ENCODE peak calls at places on chromosome 1, in five cellular contexts. F is GM23248, L is HAP-1, T is cardiac fibroblast, N is right cardiac atrium. V is an unnamed sample.

GRCh38 chr1:12715896-12716437 is at the start of gene AADACL3:
- DNase-seq in F (no peak), L (no peak), T (no peak), N (no peak), V (no peak)

GRCh38 chr1:38076038-38076437 is 29.4 kb upstream of the POU3F1 start:
- DNase-seq in F (peak; percentile 47), L (peak; percentile 61), T (peak; percentile 36), N (no peak), V (peak; percentile 26)

GRCh38 chr1:7810395-7810794 is 26.3 kb downstream of the PER3 start:
- DNase-seq in F (peak; percentile 96), L (no peak), T (peak; percentile 72), N (no peak), V (peak; percentile 44)

GRCh38 chr1:194295690-194296089 is 1109.3 kb upstream of the B3GALT2 start:
- DNase-seq in F (peak; percentile 0), L (peak; percentile 10), T (peak; percentile 50), N (no peak), V (peak; percentile 52)

GRCh38 chr1:101365881-101366280 is 129.1 kb downstream of the S1PR1 start:
- DNase-seq in F (peak; percentile 7), L (no peak), T (no peak), N (no peak), V (no peak)

GRCh38 chr1:22314676-22315075 is 137.0 kb upstream of the ZBTB40 start:
- DNase-seq in F (no peak), L (no peak), T (no peak), N (no peak), V (no peak)

GRCh38 chr1:35506960-35507901 is 50.0 kb downstream of the KIAA0319L start:
- DNase-seq in F (no peak), L (no peak), T (no peak), N (no peak), V (no peak)

GRCh38 chr1:109923946-109924275 is 13.3 kb downstream of the CSF1 start:
- DNase-seq in F (no peak), L (no peak), T (no peak), N (no peak), V (no peak)

GRCh38 chr1:184052194-184052559 is 647 bp downstream of the TSEN15 start:
- DNase-seq in F (no peak), L (no peak), T (no peak), N (no peak), V (no peak)

GRCh38 chr1:38242506-38242905 is 195.9 kb upstream of the POU3F1 start:
- DNase-seq in F (no peak), L (no peak), T (no peak), N (no peak), V (no peak)

GRCh38 chr1:2636733-2637132 is 3.9 kb upstream of the MMEL1 start:
- DNase-seq in F (no peak), L (no peak), T (no peak), N (no peak), V (no peak)

GRCh38 chr1:247089616-247090375 is 11.2 kb upstream of the ZNF670 start:
- DNase-seq in F (no peak), L (no peak), T (no peak), N (no peak), V (no peak)

GRCh38 chr1:22262583-22262982 is 119.7 kb upstream of the WNT4 start:
- DNase-seq in F (no peak), L (peak; percentile 27), T (no peak), N (no peak), V (no peak)

GRCh38 chr1:156868341-156868740 is 7.7 kb downstream of the NTRK1 start:
- DNase-seq in F (no peak), L (no peak), T (no peak), N (no peak), V (no peak)

GRCh38 chr1:37915484-37916093 is 31.3 kb downstream of the INPP5B start:
- DNase-seq in F (no peak), L (no peak), T (no peak), N (no peak), V (no peak)

GRCh38 chr1:159854101-159854692 is 8.3 kb downstream of the VSIG8 start:
- DNase-seq in F (peak; percentile 78), L (peak; percentile 75), T (peak; percentile 69), N (peak; percentile 92), V (peak; percentile 70)

GRCh38 chr1:113215015-113215414 is 142.0 kb downstream of the LRIG2 start:
- DNase-seq in F (no peak), L (no peak), T (no peak), N (no peak), V (no peak)

GRCh38 chr1:157849229-157849875 is 7.7 kb upstream of the CD5L start:
- DNase-seq in F (no peak), L (no peak), T (no peak), N (no peak), V (no peak)

GRCh38 chr1:205048382-205048781 is 5.4 kb downstream of the CNTN2 start:
- DNase-seq in F (no peak), L (no peak), T (no peak), N (no peak), V (no peak)

GRCh38 chr1:205045146-205045545 is 2.1 kb downstream of the CNTN2 start:
- DNase-seq in F (no peak), L (no peak), T (no peak), N (no peak), V (no peak)

GRCh38 chr1:205046870-205047269 is 3.9 kb downstream of the CNTN2 start:
- DNase-seq in F (no peak), L (no peak), T (no peak), N (no peak), V (no peak)

GRCh38 chr1:205049479-205049878 is 6.5 kb downstream of the CNTN2 start:
- DNase-seq in F (no peak), L (no peak), T (no peak), N (no peak), V (no peak)

GRCh38 chr1:205047764-205048231 is 4.8 kb downstream of the CNTN2 start:
- DNase-seq in F (no peak), L (no peak), T (no peak), N (no peak), V (no peak)
- H3K4me3 ChIP-seq in F (no peak overlapping the region), L (no peak overlapping the region), T (no peak overlapping the region), N (no peak overlapping the region), V (no peak overlapping the region)

GRCh38 chr1:77953907-77954306 is 25.0 kb downstream of the FUBP1 start:
- DNase-seq in F (no peak), L (no peak), T (no peak), N (no peak), V (no peak)

GRCh38 chr1:77955709-77956108 is 23.2 kb downstream of the FUBP1 start:
- DNase-seq in F (no peak), L (no peak), T (no peak), N (no peak), V (no peak)

GRCh38 chr1:77951328-77951727 is 27.5 kb downstream of the FUBP1 start:
- DNase-seq in F (no peak), L (no peak), T (no peak), N (no peak), V (no peak)

GRCh38 chr1:77956464-77956863 is 22.4 kb downstream of the FUBP1 start:
- DNase-seq in F (no peak), L (no peak), T (no peak), N (no peak), V (no peak)

DNA sequence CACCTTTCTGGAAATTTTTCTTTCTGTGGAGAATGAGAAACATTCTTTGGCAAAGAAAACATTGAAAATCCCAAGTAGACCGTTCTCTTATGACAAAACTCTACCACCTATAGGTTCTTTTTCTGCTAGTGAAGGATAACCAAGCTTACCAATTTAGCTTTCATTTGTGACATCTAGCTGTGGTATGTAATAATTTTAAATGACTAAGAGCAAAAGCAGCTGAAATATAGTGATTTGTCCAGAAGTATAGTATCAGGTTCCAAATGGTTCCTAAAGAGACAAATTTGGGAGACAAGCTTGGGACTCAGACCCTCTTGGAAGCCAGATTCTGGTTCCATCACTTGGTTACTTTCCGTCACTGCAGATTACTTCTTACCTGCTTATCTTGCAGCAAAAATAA is 24.4 kb downstream of the FUBP1 start:
- DNase-seq in F (peak; percentile 50), L (no peak), T (no peak), N (no peak), V (no peak)
- H3K4me3 ChIP-seq in F (no peak overlapping the region), L (no peak overlapping the region), T (no peak overlapping the region), N (no peak overlapping the region), V (no peak overlapping the region)

DNA sequence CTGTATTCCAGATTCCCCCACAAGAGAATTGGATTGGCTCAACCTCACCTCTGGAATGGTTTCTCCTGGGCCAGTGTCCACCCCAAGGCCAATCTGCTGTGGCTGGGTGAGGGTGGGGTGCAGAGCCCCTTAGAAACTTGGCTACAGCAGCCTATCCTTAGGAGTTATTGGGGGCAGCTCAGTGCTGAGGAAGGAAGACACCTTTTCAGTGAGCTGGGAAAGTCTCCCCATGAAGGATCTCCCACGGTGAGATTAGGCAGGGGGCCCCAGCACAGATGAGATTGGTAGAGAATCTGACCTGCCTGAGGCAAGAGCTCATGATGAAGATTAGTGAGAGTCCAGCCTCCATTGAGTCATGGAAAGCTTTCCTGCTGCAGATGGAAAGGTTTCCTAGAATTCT is 78.4 kb downstream of the CCDC185 start:
- DNase-seq in F (no peak), L (no peak), T (no peak), N (no peak), V (no peak)
- H3K4me3 ChIP-seq in F (no peak overlapping the region), L (no peak overlapping the region), T (no peak overlapping the region), N (no peak overlapping the region), V (no peak overlapping the region)

DNA sequence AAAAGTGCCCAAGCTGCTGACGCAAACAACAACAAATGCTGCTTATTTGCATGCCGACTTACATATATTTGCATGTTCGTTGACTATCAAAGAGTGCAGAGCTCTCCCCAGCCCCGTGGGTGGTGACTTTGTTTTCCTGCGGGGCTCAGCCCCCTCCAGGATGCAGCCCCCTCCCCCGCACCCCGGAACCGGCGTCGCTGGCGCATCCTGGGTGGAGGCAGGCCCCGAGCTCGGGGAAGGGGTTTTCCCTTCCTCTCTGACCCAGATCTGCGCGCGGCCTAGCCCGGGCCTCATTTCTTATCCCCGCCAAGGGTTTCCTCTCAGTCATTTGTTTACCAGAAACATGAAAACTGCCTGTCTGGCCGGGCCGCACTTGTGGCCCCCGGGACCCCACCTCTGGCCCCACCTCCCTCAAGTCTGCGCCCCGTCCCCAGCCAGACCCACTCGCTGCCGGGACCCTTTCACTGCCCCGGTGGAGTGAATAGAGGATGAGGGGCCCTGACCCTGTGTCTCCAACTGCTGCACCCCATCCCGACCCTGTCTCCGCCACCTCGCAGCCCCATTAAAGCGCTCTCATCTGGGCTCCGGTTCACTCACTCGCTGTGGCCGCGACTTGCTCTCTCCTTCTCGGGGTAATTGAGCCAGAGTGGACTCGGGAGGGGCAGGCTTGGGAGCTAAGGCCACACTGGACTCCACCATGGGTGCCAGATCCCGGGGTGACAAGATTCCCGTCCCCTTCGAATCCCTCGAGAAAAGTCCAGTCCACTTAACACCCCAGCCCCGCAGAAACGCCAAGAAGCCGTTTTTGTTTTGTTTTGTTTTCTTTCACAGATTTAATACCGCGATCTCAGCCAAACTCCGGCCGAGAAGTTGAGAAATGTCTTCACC is 5.4 kb downstream of the TNFRSF25 start:
- DNase-seq in F (no peak), L (no peak), T (no peak), N (peak; percentile 71), V (no peak)
- H3K4me3 ChIP-seq in F (no peak overlapping the region), L (no peak overlapping the region), T (no peak overlapping the region), N (peak overlapping the region; percentile 14), V (no peak overlapping the region)

GRCh38 chr1:161066694-161067093 is 3.0 kb downstream of the ARHGAP30 start:
- DNase-seq in F (no peak), L (no peak), T (no peak), N (no peak), V (no peak)
- H3K4me3 ChIP-seq in F (no peak overlapping the region), L (no peak overlapping the region), T (no peak overlapping the region), N (no peak overlapping the region), V (no peak overlapping the region)

V was measured in endothelial cell of umbilical vein.